ENCODE peak calls at places on chromosome 22, in seven cellular contexts. One of them, this sample, is unnamed.

GRCh38 chr22:19679476-19680099 is 34.7 kb upstream of the SEPTIN5 start:
- DNase-seq in EL: no peak
- DNase-seq in T-helper 2 cell: no peak
- DNase-seq in activated naive CD8-positive, alpha-beta T cell treated with anti-CD3 and anti-CD28 coated beads for 36 hours: peak; percentile 27
- DNase-seq in HFFc6: no peak
- DNase-seq in mammary epithelial cell: no peak
- DNase-seq in adrenal gland: no peak
- DNase-seq in this sample: peak; percentile 14

GRCh38 chr22:22111267-22111751 is 128.7 kb upstream of the TOP3B start:
- DNase-seq in HFFc6: peak; percentile 69
- DNase-seq in T-helper 2 cell: peak; percentile 80
- DNase-seq in activated naive CD8-positive, alpha-beta T cell treated with anti-CD3 and anti-CD28 coated beads for 36 hours: peak; percentile 35
- DNase-seq in adrenal gland: no peak
- DNase-seq in mammary epithelial cell: peak; percentile 98
- DNase-seq in EL: peak; percentile 68
- DNase-seq in this sample: no peak

GRCh38 chr22:41050873-41051272 is 41.5 kb upstream of the EP300 start:
- DNase-seq in adrenal gland: no peak
- DNase-seq in EL: no peak
- DNase-seq in T-helper 2 cell: no peak
- DNase-seq in activated naive CD8-positive, alpha-beta T cell treated with anti-CD3 and anti-CD28 coated beads for 36 hours: no peak
- DNase-seq in mammary epithelial cell: no peak
- DNase-seq in HFFc6: no peak
- DNase-seq in this sample: no peak

GRCh38 chr22:49827307-49827852 is 293 bp downstream of the BRD1 start:
- DNase-seq in adrenal gland: no peak
- DNase-seq in EL: peak; percentile 20
- DNase-seq in mammary epithelial cell: no peak
- DNase-seq in HFFc6: no peak
- DNase-seq in T-helper 2 cell: peak; percentile 48
- DNase-seq in activated naive CD8-positive, alpha-beta T cell treated with anti-CD3 and anti-CD28 coated beads for 36 hours: peak; percentile 45
- DNase-seq in this sample: peak; percentile 40

GRCh38 chr22:17077255-17077654 is 7.5 kb upstream of the IL17RA start:
- DNase-seq in mammary epithelial cell: peak; percentile 70
- DNase-seq in activated naive CD8-positive, alpha-beta T cell treated with anti-CD3 and anti-CD28 coated beads for 36 hours: no peak
- DNase-seq in T-helper 2 cell: no peak
- DNase-seq in adrenal gland: no peak
- DNase-seq in HFFc6: peak; percentile 80
- DNase-seq in EL: peak; percentile 81
- DNase-seq in this sample: no peak

GRCh38 chr22:46424496-46424895 is 89.0 kb downstream of the TRMU start:
- DNase-seq in activated naive CD8-positive, alpha-beta T cell treated with anti-CD3 and anti-CD28 coated beads for 36 hours: no peak
- DNase-seq in T-helper 2 cell: no peak
- DNase-seq in EL: no peak
- DNase-seq in HFFc6: no peak
- DNase-seq in mammary epithelial cell: no peak
- DNase-seq in adrenal gland: no peak
- DNase-seq in this sample: no peak

GRCh38 chr22:23240639-23241389 is 60.5 kb downstream of the BCR start:
- DNase-seq in EL: no peak
- DNase-seq in adrenal gland: no peak
- DNase-seq in HFFc6: no peak
- DNase-seq in T-helper 2 cell: peak; percentile 46
- DNase-seq in activated naive CD8-positive, alpha-beta T cell treated with anti-CD3 and anti-CD28 coated beads for 36 hours: peak; percentile 39
- DNase-seq in mammary epithelial cell: peak; percentile 15
- DNase-seq in this sample: no peak

GRCh38 chr22:29435236-29435635 is 3.1 kb upstream of the RFPL1 start:
- DNase-seq in mammary epithelial cell: no peak
- DNase-seq in adrenal gland: no peak
- DNase-seq in activated naive CD8-positive, alpha-beta T cell treated with anti-CD3 and anti-CD28 coated beads for 36 hours: no peak
- DNase-seq in T-helper 2 cell: no peak
- DNase-seq in HFFc6: no peak
- DNase-seq in EL: no peak
- DNase-seq in this sample: no peak

GRCh38 chr22:27488456-27489224 is 312.9 kb downstream of the MN1 start:
- DNase-seq in activated naive CD8-positive, alpha-beta T cell treated with anti-CD3 and anti-CD28 coated beads for 36 hours: no peak
- DNase-seq in T-helper 2 cell: no peak
- DNase-seq in mammary epithelial cell: no peak
- DNase-seq in adrenal gland: no peak
- DNase-seq in HFFc6: peak; percentile 34
- DNase-seq in EL: no peak
- DNase-seq in this sample: no peak

GRCh38 chr22:37223965-37224551 is 11.8 kb upstream of the SSTR3 start:
- DNase-seq in activated naive CD8-positive, alpha-beta T cell treated with anti-CD3 and anti-CD28 coated beads for 36 hours: peak; percentile 45
- DNase-seq in EL: no peak
- DNase-seq in mammary epithelial cell: no peak
- DNase-seq in HFFc6: no peak
- DNase-seq in T-helper 2 cell: no peak
- DNase-seq in adrenal gland: no peak
- DNase-seq in this sample: no peak

GRCh38 chr22:40509401-40510134 is 127.0 kb downstream of the MRTFA start:
- DNase-seq in mammary epithelial cell: peak; percentile 72
- DNase-seq in HFFc6: peak; percentile 57
- DNase-seq in activated naive CD8-positive, alpha-beta T cell treated with anti-CD3 and anti-CD28 coated beads for 36 hours: no peak
- DNase-seq in adrenal gland: peak; percentile 78
- DNase-seq in T-helper 2 cell: no peak
- DNase-seq in EL: peak; percentile 94
- DNase-seq in this sample: no peak

GRCh38 chr22:24521791-24522245 is 26.7 kb downstream of the UPB1 start:
- DNase-seq in EL: peak; percentile 63
- DNase-seq in mammary epithelial cell: peak; percentile 77
- DNase-seq in T-helper 2 cell: peak; percentile 71
- DNase-seq in activated naive CD8-positive, alpha-beta T cell treated with anti-CD3 and anti-CD28 coated beads for 36 hours: peak; percentile 22
- DNase-seq in adrenal gland: no peak
- DNase-seq in HFFc6: peak; percentile 55
- DNase-seq in this sample: no peak

GRCh38 chr22:28911777-28912669 is 28.7 kb downstream of the ZNRF3 start:
- DNase-seq in adrenal gland: no peak
- DNase-seq in HFFc6: peak; percentile 4
- DNase-seq in activated naive CD8-positive, alpha-beta T cell treated with anti-CD3 and anti-CD28 coated beads for 36 hours: no peak
- DNase-seq in mammary epithelial cell: no peak
- DNase-seq in T-helper 2 cell: no peak
- DNase-seq in EL: peak; percentile 15
- DNase-seq in this sample: no peak

GRCh38 chr22:27613099-27614089 is 188.2 kb downstream of the MN1 start:
- DNase-seq in T-helper 2 cell: no peak
- DNase-seq in activated naive CD8-positive, alpha-beta T cell treated with anti-CD3 and anti-CD28 coated beads for 36 hours: no peak
- DNase-seq in EL: no peak
- DNase-seq in mammary epithelial cell: no peak
- DNase-seq in HFFc6: no peak
- DNase-seq in adrenal gland: no peak
- DNase-seq in this sample: no peak

GRCh38 chr22:37309221-37310074 is 27.1 kb downstream of the CYTH4 start:
- DNase-seq in HFFc6: no peak
- DNase-seq in adrenal gland: no peak
- DNase-seq in mammary epithelial cell: no peak
- DNase-seq in activated naive CD8-positive, alpha-beta T cell treated with anti-CD3 and anti-CD28 coated beads for 36 hours: peak; percentile 50
- DNase-seq in T-helper 2 cell: peak; percentile 92
- DNase-seq in EL: peak; percentile 39
- DNase-seq in this sample: peak; percentile 77

GRCh38 chr22:43432883-43433415 is 21.1 kb downstream of the MPPED1 start:
- DNase-seq in HFFc6: no peak
- DNase-seq in adrenal gland: no peak
- DNase-seq in T-helper 2 cell: no peak
- DNase-seq in mammary epithelial cell: no peak
- DNase-seq in EL: no peak
- DNase-seq in activated naive CD8-positive, alpha-beta T cell treated with anti-CD3 and anti-CD28 coated beads for 36 hours: no peak
- DNase-seq in this sample: no peak

GRCh38 chr22:46115388-46115678 is 35.0 kb upstream of the PPARA start:
- DNase-seq in activated naive CD8-positive, alpha-beta T cell treated with anti-CD3 and anti-CD28 coated beads for 36 hours: no peak
- DNase-seq in T-helper 2 cell: no peak
- DNase-seq in EL: no peak
- DNase-seq in mammary epithelial cell: no peak
- DNase-seq in HFFc6: no peak
- DNase-seq in adrenal gland: no peak
- DNase-seq in this sample: no peak

GRCh38 chr22:46043816-46044717 is 67.1 kb upstream of the WNT7B start:
- DNase-seq in activated naive CD8-positive, alpha-beta T cell treated with anti-CD3 and anti-CD28 coated beads for 36 hours: no peak
- DNase-seq in HFFc6: no peak
- DNase-seq in adrenal gland: peak; percentile 27
- DNase-seq in mammary epithelial cell: peak; percentile 70
- DNase-seq in T-helper 2 cell: peak; percentile 36
- DNase-seq in EL: peak; percentile 34
- DNase-seq in this sample: no peak

GRCh38 chr22:41512421-41513194 is 31.7 kb downstream of the POLR3H start:
- DNase-seq in activated naive CD8-positive, alpha-beta T cell treated with anti-CD3 and anti-CD28 coated beads for 36 hours: no peak
- DNase-seq in T-helper 2 cell: no peak
- DNase-seq in EL: peak; percentile 76
- DNase-seq in adrenal gland: peak; percentile 78
- DNase-seq in mammary epithelial cell: peak; percentile 44
- DNase-seq in HFFc6: peak; percentile 65
- DNase-seq in this sample: no peak

GRCh38 chr22:23849009-23850006 is 8.4 kb upstream of the SLC2A11 start:
- DNase-seq in adrenal gland: peak; percentile 73
- DNase-seq in mammary epithelial cell: peak; percentile 73
- DNase-seq in activated naive CD8-positive, alpha-beta T cell treated with anti-CD3 and anti-CD28 coated beads for 36 hours: peak; percentile 88
- DNase-seq in HFFc6: peak; percentile 61
- DNase-seq in T-helper 2 cell: peak; percentile 76
- DNase-seq in EL: peak; percentile 75
- DNase-seq in this sample: peak; percentile 81

GRCh38 chr22:17874231-17874630 is 100.0 kb upstream of the BID start:
- DNase-seq in HFFc6: no peak
- DNase-seq in activated naive CD8-positive, alpha-beta T cell treated with anti-CD3 and anti-CD28 coated beads for 36 hours: no peak
- DNase-seq in adrenal gland: no peak
- DNase-seq in T-helper 2 cell: no peak
- DNase-seq in EL: no peak
- DNase-seq in mammary epithelial cell: no peak
- DNase-seq in this sample: no peak

GRCh38 chr22:21064917-21065864 is 19.4 kb downstream of the LRRC74B start:
- DNase-seq in T-helper 2 cell: no peak
- DNase-seq in mammary epithelial cell: no peak
- DNase-seq in EL: no peak
- DNase-seq in activated naive CD8-positive, alpha-beta T cell treated with anti-CD3 and anti-CD28 coated beads for 36 hours: no peak
- DNase-seq in HFFc6: no peak
- DNase-seq in adrenal gland: peak; percentile 37
- DNase-seq in this sample: no peak

GRCh38 chr22:27385261-27385998 is 416.1 kb downstream of the MN1 start:
- DNase-seq in EL: no peak
- DNase-seq in adrenal gland: no peak
- DNase-seq in activated naive CD8-positive, alpha-beta T cell treated with anti-CD3 and anti-CD28 coated beads for 36 hours: no peak
- DNase-seq in mammary epithelial cell: no peak
- DNase-seq in T-helper 2 cell: no peak
- DNase-seq in HFFc6: no peak
- DNase-seq in this sample: no peak

GRCh38 chr22:38882480-38882879 is 10.5 kb upstream of the CBX6 start:
- DNase-seq in adrenal gland: peak; percentile 85
- DNase-seq in mammary epithelial cell: no peak
- DNase-seq in activated naive CD8-positive, alpha-beta T cell treated with anti-CD3 and anti-CD28 coated beads for 36 hours: no peak
- DNase-seq in EL: no peak
- DNase-seq in T-helper 2 cell: no peak
- DNase-seq in HFFc6: no peak
- DNase-seq in this sample: no peak